ENCODE peak calls at places on chromosome 10, in six cellular contexts. P is A549, S is HCT116, R is SK-N-SH, L is HepG2, C is GM12878. Y is an unnamed sample.

GRCh38 chr10:61452229-61452651 is 941 bp downstream of the TMEM26 start:
- DNase-seq in L (no peak), S (no peak), C (no peak), R (peak; percentile 50), P (no peak), Y (no peak)

GRCh38 chr10:35335718-35336083 is 608 bp upstream of the CCNY start:
- DNase-seq in L (no peak), S (no peak), R (no peak), C (no peak), P (no peak), Y (no peak)

GRCh38 chr10:3761111-3761686 is 23.8 kb downstream of the KLF6 start:
- DNase-seq in R (no peak), C (peak; percentile 76), P (no peak), S (no peak), L (no peak), Y (no peak)

GRCh38 chr10:84205049-84205852 is 10.9 kb downstream of the CDHR1 start:
- DNase-seq in P (peak; percentile 62), S (peak; percentile 37), C (peak; percentile 27), L (peak; percentile 38), R (peak; percentile 83), Y (peak; percentile 55)

GRCh38 chr10:118844731-118845573 is 90.2 kb upstream of the CACUL1 start:
- DNase-seq in L (no peak), S (no peak), R (no peak), P (no peak), C (no peak), Y (no peak)

GRCh38 chr10:16520900-16521299 is 779 bp downstream of the C1QL3 start:
- DNase-seq in P (no peak), S (no peak), L (no peak), R (peak; percentile 81), C (no peak), Y (no peak)

GRCh38 chr10:27819781-27820531 is 74.3 kb upstream of the MKX start:
- DNase-seq in R (no peak), S (no peak), L (peak; percentile 14), C (no peak), P (no peak), Y (no peak)

GRCh38 chr10:132150777-132151176 is 36.0 kb upstream of the DPYSL4 start:
- DNase-seq in R (no peak), S (no peak), C (no peak), P (no peak), L (no peak), Y (no peak)

GRCh38 chr10:128875955-128876354 is 591.1 kb upstream of the MGMT start:
- DNase-seq in S (no peak), R (no peak), L (no peak), C (no peak), P (no peak), Y (no peak)

GRCh38 chr10:130362308-130362761 is 226.1 kb downstream of the GLRX3 start:
- DNase-seq in L (no peak), P (no peak), C (no peak), S (no peak), R (peak; percentile 90), Y (no peak)

GRCh38 chr10:94677691-94678090 is 5.8 kb upstream of the CYP2C18 start:
- DNase-seq in C (no peak), P (peak; percentile 25), S (peak; percentile 6), R (no peak), L (peak; percentile 53), Y (no peak)

GRCh38 chr10:132293416-132294195 is 14.1 kb downstream of the STK32C start:
- DNase-seq in P (no peak), C (no peak), R (peak; percentile 82), L (no peak), S (no peak), Y (no peak)

GRCh38 chr10:61410353-61410752 is 42.8 kb downstream of the TMEM26 start:
- DNase-seq in C (no peak), S (no peak), L (no peak), R (no peak), P (no peak), Y (no peak)

GRCh38 chr10:624605-625334 is 64.7 kb downstream of the DIP2C start:
- DNase-seq in L (peak; percentile 69), R (peak; percentile 59), P (no peak), C (no peak), S (no peak), Y (peak; percentile 42)

GRCh38 chr10:124378817-124379510 is 39.8 kb downstream of the OAT start:
- DNase-seq in R (peak; percentile 11), C (no peak), P (peak; percentile 34), S (peak; percentile 78), L (no peak), Y (no peak)

DNA sequence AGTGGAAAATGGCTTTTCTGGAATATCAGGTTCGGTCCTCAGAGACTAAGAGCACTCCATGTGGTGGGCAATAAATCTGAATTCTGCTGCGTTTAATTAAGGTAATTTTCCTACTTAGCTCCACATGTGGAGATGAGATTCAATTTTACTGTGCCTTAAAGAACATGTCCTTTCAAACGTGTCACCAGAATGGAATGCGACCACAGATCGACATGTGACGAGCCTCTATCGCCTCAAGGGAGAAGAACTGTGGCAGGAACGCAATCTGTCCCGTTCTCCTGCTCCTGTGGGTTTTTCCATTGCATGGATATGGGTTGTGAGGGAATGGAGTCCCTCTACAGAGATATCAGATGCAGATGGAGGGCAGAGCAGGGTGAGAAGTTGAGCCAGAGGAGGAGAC is 205.4 kb upstream of the ZNF32 start:
- DNase-seq in C (no peak), S (peak; percentile 35), L (peak; percentile 30), R (no peak), P (no peak), Y (no peak)
- TF ChIP-seq REST in C (no peak), S (no peak), L (no peak), R (no peak), P (no peak), Y (no peak)

GRCh38 chr10:14594878-14595525 is 179.7 kb downstream of the FAM107B start:
- DNase-seq in P (no peak), C (no peak), S (no peak), L (no peak), R (no peak), Y (no peak)

GRCh38 chr10:14595526-14596182 is 179.0 kb downstream of the FAM107B start:
- DNase-seq in C (no peak), R (no peak), L (no peak), P (no peak), S (no peak), Y (no peak)

GRCh38 chr10:14592026-14592425 is 182.7 kb downstream of the FAM107B start:
- DNase-seq in R (no peak), L (no peak), C (no peak), P (no peak), S (no peak), Y (no peak)

GRCh38 chr10:14593806-14594205 is 180.9 kb downstream of the FAM107B start:
- DNase-seq in S (no peak), R (no peak), C (no peak), P (no peak), L (no peak), Y (no peak)

GRCh38 chr10:14592566-14592965 is 182.1 kb downstream of the FAM107B start:
- DNase-seq in P (no peak), S (no peak), L (no peak), R (peak; percentile 77), C (no peak), Y (no peak)
- H3K4me1 ChIP-seq in P (peaks cover 71% of the 10 kb centered on the region), S (peaks cover 33% of the 10 kb centered on the region), L (peaks cover 59% of the 10 kb centered on the region), R (peaks cover 28% of the 10 kb centered on the region), C (peaks cover 16% of the 10 kb centered on the region), Y (no peaks in the 10 kb centered on the region)

DNA sequence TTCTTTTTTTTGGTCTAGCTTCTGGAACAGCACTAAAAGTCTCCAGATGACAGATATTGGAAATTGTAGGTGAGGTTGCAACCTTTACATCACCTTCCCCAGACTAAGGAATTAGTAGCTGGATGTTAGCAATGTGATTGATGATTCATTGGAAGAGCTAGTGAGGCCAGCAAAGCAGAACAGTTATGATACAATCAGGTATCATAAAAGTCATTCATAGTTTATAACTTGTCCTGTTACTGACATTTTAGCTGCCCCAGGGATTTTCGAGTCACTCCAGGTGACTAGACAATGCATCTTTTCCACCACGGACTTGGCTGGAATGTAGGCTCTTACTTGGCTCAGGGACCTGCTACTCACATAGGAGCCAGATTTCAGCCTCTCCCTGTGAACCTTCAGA is 15.9 kb upstream of the TCF7L2 start:
- DNase-seq in P (no peak), L (no peak), C (no peak), S (no peak), R (no peak), Y (no peak)
- TF ChIP-seq REST in P (no peak), L (no peak), C (no peak), S (no peak), R (no peak), Y (no peak)

DNA sequence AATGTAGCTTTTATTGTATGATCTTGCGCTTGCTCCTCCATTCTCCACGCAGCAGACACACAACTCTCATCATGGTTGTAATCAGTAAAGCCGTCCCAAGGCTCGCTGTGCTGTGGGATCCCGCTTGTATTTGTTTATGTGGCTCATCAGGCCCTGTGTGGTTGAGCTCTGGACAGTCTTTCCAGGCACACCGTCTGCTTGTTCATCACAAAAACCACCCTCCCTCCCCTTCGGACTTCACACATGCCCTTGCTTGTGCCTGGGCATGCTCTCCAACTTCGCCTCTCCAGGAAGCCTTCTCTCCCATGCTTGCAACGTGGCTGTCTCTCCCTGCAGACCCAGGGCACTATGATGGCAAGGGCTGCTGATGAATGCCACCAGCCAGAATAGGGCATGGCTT is 62.4 kb downstream of the HK1 start:
- DNase-seq in C (no peak), R (peak; percentile 4), P (no peak), S (no peak), L (no peak), Y (no peak)
- H3K4me1 ChIP-seq in C (peaks cover 17% of the 10 kb centered on the region), R (peaks cover 33% of the 10 kb centered on the region), P (peaks cover 27% of the 10 kb centered on the region), S (peaks cover 2% of the 10 kb centered on the region), L (peaks cover 6% of the 10 kb centered on the region), Y (peaks cover 7% of the 10 kb centered on the region)

DNA sequence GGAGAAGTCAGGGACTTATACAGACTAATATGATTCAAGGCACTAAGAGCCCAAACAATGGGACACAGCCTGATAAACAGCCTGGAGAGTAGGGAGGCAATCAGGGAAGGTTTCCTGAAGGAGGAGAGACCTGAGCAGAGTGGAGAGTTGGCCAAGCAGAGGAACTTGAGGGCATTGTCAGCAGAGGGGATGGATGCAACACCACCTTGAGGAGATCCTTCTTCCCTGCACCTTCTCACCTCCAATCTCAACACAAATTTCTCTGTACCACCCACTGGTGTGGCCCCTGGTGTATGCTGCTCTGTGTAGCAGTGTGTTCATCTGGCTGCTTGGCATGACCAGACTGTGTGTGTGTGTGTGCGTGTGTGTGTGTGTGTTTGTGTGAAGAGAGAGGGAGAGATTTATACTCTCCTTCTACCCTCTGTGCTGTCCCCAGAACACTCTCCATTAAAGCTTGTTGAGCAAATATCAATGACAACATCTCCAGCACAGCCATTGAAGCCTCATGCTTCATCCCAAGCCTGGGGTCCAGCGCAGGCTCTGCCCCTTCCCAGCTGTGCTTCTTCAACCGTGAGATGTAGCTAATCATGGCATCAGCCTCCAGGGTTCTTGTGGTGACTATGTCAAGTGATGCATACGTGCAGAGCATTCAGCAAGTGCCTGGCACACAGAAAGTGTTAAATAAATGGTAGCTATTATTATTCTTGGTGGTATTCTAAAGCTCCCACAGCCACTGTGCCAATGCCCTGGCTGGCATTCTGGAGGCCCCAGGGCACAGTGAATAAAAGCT is 146.3 kb downstream of the WDR11 start:
- DNase-seq in C (no peak), R (no peak), L (no peak), P (no peak), S (no peak), Y (no peak)
- TF ChIP-seq REST in C (no peak), R (no peak), L (no peak), P (no peak), S (no peak), Y (no peak)

GRCh38 chr10:86344281-86344680 is 22.3 kb downstream of the GRID1 start:
- DNase-seq in S (no peak), C (no peak), P (no peak), R (no peak), L (no peak), Y (no peak)
- H3K4me1 ChIP-seq in S (peaks cover 28% of the 10 kb centered on the region), C (no peaks in the 10 kb centered on the region), P (peaks cover 27% of the 10 kb centered on the region), R (peaks cover 69% of the 10 kb centered on the region), L (no peaks in the 10 kb centered on the region), Y (no peaks in the 10 kb centered on the region)

GRCh38 chr10:44306762-44307161 is 78.1 kb downstream of the CXCL12 start:
- DNase-seq in R (no peak), C (no peak), P (no peak), L (peak; percentile 12), S (peak; percentile 4), Y (no peak)
- TF ChIP-seq REST in R (no peak), C (no peak), P (no peak), L (no peak), S (no peak), Y (no peak)